ENCODE peak calls at places on chromosomes 13 and 19, in five cellular contexts. V is nephron progenitor cell; H is stimulated activated CD4-positive, alpha-beta T cell treated with anti-CD3 and anti-CD28 coated beads, TNF-alpha, amount 100 ng/mL, for 1 hour; E is right cardiac atrium; W is suprapubic skin. O is an unnamed sample.

GRCh38 chr13:113345486-113345885 is 18.4 kb downstream of the GRTP1 start:
- DNase-seq in V (no peak), H (no peak), E (no peak), W (no peak), O (no peak)

GRCh38 chr13:108834193-108834592 is 204.8 kb downstream of the MYO16 start:
- DNase-seq in V (no peak), H (no peak), E (no peak), W (no peak), O (no peak)

GRCh38 chr13:97583884-97584497 is 150.0 kb downstream of the RAP2A start:
- DNase-seq in V (no peak), H (no peak), E (no peak), W (no peak), O (no peak)

GRCh38 chr19:32396046-32396652 is 9.4 kb upstream of the DPY19L3 start:
- DNase-seq in V (no peak), H (no peak), E (no peak), W (no peak), O (no peak)

GRCh38 chr13:112940236-112940635 is 28.8 kb upstream of the MCF2L start:
- DNase-seq in V (no peak), H (no peak), E (no peak), W (no peak), O (no peak)

GRCh38 chr19:49327878-49328544 is 3.0 kb upstream of the SLC6A16 start:
- DNase-seq in V (no peak), H (peak; percentile 23), E (no peak), W (no peak), O (no peak)

GRCh38 chr19:50906217-50906616 is 5.0 kb downstream of the KLK4 start:
- DNase-seq in V (peak; percentile 73), H (peak; percentile 22), E (no peak), W (no peak), O (no peak)

GRCh38 chr13:30857018-30857417 is 49.1 kb upstream of the MEDAG start:
- DNase-seq in V (no peak), H (no peak), E (no peak), W (no peak), O (peak; percentile 67)

GRCh38 chr19:35098413-35099049 is 17.1 kb upstream of the FXYD3 start:
- DNase-seq in V (no peak), H (no peak), E (no peak), W (no peak), O (no peak)

GRCh38 chr19:7524992-7525739 is 2.7 kb downstream of the MCOLN1 start:
- DNase-seq in V (no peak), H (no peak), E (no peak), W (no peak), O (peak; percentile 84)

GRCh38 chr19:14526423-14526822 is 3.0 kb upstream of the TECR start:
- DNase-seq in V (no peak), H (no peak), E (no peak), W (no peak), O (no peak)

GRCh38 chr19:49712397-49712859 is 21.5 kb downstream of the CPT1C start:
- DNase-seq in V (peak; percentile 48), H (no peak), E (peak; percentile 77), W (no peak), O (no peak)

GRCh38 chr13:26895081-26895807 is 134.7 kb upstream of the GPR12 start:
- DNase-seq in V (no peak), H (no peak), E (peak; percentile 34), W (no peak), O (no peak)

GRCh38 chr19:15587663-15588062 is 27.4 kb upstream of the CYP4F8 start:
- DNase-seq in V (no peak), H (no peak), E (peak; percentile 70), W (peak; percentile 45), O (peak; percentile 84)

GRCh38 chr13:101452519-101453485 is at the start of gene ITGBL1:
- DNase-seq in V (no peak), H (no peak), E (peak; percentile 64), W (peak; percentile 85), O (peak; percentile 88)